ENCODE peak calls at places on chromosomes 11 and 22, in ten cellular contexts. G is mammary epithelial cell; Z is MCF 10A; P is NB4; A is AG09319; E is CD8-positive, alpha-beta T cell; H is WERI-Rb-1; Q is psoas muscle; F is HFFc6; X is pancreas. U is an unnamed sample.

GRCh38 chr11:58926251-58926650 is 13.0 kb upstream of the GLYATL1 start:
- DNase-seq in Z (no peak), Q (no peak), H (no peak), E (no peak), X (no peak), P (no peak), A (no peak), G (no peak), F (no peak), U (peak; percentile 38)

GRCh38 chr11:19578871-19579270 is 133.8 kb upstream of the NAV2 start:
- DNase-seq in Z (no peak), X (no peak), P (no peak), A (no peak), F (no peak), H (no peak), G (no peak), Q (no peak), E (no peak), U (no peak)

GRCh38 chr11:11349870-11350325 is 3.2 kb downstream of the CSNK2A3 start:
- DNase-seq in F (peak; percentile 61), H (no peak), G (no peak), A (peak; percentile 16), P (no peak), Z (peak; percentile 18), X (no peak), Q (no peak), E (no peak), U (peak; percentile 75)

GRCh38 chr11:83027794-83028193 is 43.9 kb downstream of the RAB30 start:
- DNase-seq in G (no peak), P (no peak), A (no peak), E (no peak), X (no peak), Z (no peak), H (no peak), Q (no peak), F (no peak), U (no peak)

GRCh38 chr11:30853470-30853869 is 267.3 kb upstream of the MPPED2 start:
- DNase-seq in F (no peak), H (no peak), P (no peak), G (no peak), Q (no peak), E (no peak), Z (no peak), X (no peak), A (no peak), U (no peak)

GRCh38 chr11:106076421-106076922 is 675 bp downstream of the KBTBD3 start:
- DNase-seq in E (peak; percentile 16), X (no peak), P (no peak), H (peak; percentile 10), A (no peak), G (no peak), Q (no peak), F (no peak), Z (no peak), U (no peak)

GRCh38 chr11:47373876-47374820 is 4.2 kb downstream of the SPI1 start:
- DNase-seq in Z (peak; percentile 74), E (peak; percentile 88), A (peak; percentile 16), Q (peak; percentile 87), P (peak; percentile 73), G (peak; percentile 35), X (peak; percentile 96), F (peak; percentile 61), H (peak; percentile 85), U (peak; percentile 26)

GRCh38 chr11:68166969-68167368 is 45.8 kb upstream of the CHKA start:
- DNase-seq in P (no peak), X (no peak), G (no peak), H (no peak), E (no peak), Z (no peak), Q (no peak), A (no peak), F (no peak), U (no peak)

GRCh38 chr11:1506981-1507380 is 20.4 kb upstream of the MOB2 start:
- DNase-seq in Q (no peak), A (no peak), F (no peak), H (no peak), G (no peak), X (no peak), Z (no peak), E (no peak), P (no peak), U (no peak)

GRCh38 chr11:2955896-2956476 is 26.8 kb upstream of the PHLDA2 start:
- DNase-seq in H (no peak), P (no peak), G (no peak), Z (no peak), A (no peak), E (no peak), Q (no peak), F (no peak), X (no peak), U (no peak)

GRCh38 chr11:123532131-123532530 is 102.1 kb downstream of the GRAMD1B start:
- DNase-seq in F (no peak), H (no peak), A (no peak), X (no peak), Q (no peak), G (no peak), Z (no peak), E (no peak), P (no peak), U (no peak)

GRCh38 chr11:104995001-104995408 is 26.6 kb upstream of the CASP4 start:
- DNase-seq in Q (no peak), G (no peak), X (no peak), H (no peak), E (no peak), A (no peak), Z (no peak), F (no peak), P (no peak), U (no peak)

GRCh38 chr11:124896821-124897391 is 759 bp downstream of the ROBO4 start:
- DNase-seq in F (no peak), G (no peak), A (peak; percentile 40), P (no peak), Z (peak; percentile 30), X (no peak), H (no peak), Q (peak; percentile 58), E (no peak), U (no peak)

GRCh38 chr22:49979587-49980264 is 19.2 kb downstream of the PIM3 start:
- DNase-seq in X (no peak), G (no peak), H (peak; percentile 60), Z (peak; percentile 66), A (no peak), Q (no peak), P (peak; percentile 66), F (peak; percentile 31), E (no peak), U (no peak)

GRCh38 chr11:17649261-17649660 is 70.1 kb upstream of the MYOD1 start:
- DNase-seq in P (no peak), F (no peak), Z (no peak), G (no peak), E (no peak), Q (no peak), H (peak; percentile 71), X (no peak), A (no peak), U (no peak)

GRCh38 chr11:60756307-60757032 is at the start of gene MS4A15:
- DNase-seq in Q (no peak), F (no peak), Z (peak; percentile 52), E (no peak), P (peak; percentile 68), G (peak; percentile 36), A (no peak), X (no peak), H (peak; percentile 26), U (no peak)

DNA sequence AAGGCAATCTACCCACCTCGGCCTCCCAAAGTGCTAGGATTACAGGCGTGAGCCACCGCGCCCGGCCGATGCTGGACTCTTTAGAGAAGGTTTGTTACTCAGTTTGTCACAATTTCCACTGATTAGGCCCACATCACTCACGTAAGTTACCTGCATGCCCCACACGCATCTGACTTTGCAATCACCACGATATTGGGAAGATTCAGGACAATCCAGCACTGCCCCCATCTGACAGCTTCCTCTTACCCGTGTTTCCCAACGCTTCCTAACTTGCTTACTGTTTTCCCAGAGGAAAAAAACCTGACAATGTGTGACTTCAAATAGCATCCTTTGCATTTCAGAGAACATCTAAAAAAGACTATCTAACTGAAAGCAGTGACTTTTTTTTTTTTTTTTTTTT is 21.8 kb upstream of the EIF3M start:
- DNase-seq in P (no peak), Q (no peak), X (no peak), Z (no peak), A (no peak), E (no peak), G (no peak), F (no peak), H (no peak), U (no peak)
- TF ChIP-seq CTCF in P (no peak), Q (no peak), X (no peak), Z (no peak), A (no peak), E (no peak), G (no peak), F (no peak), H (no peak), U (no peak)

GRCh38 chr11:63874511-63874910 is 35.6 kb downstream of the MARK2 start:
- DNase-seq in A (no peak), H (no peak), P (no peak), E (no peak), Q (no peak), Z (no peak), X (no peak), F (no peak), G (no peak), U (no peak)
- TF ChIP-seq CTCF in A (no peak), H (no peak), P (no peak), E (no peak), Q (no peak), Z (no peak), X (no peak), F (no peak), G (no peak), U (no peak)

DNA sequence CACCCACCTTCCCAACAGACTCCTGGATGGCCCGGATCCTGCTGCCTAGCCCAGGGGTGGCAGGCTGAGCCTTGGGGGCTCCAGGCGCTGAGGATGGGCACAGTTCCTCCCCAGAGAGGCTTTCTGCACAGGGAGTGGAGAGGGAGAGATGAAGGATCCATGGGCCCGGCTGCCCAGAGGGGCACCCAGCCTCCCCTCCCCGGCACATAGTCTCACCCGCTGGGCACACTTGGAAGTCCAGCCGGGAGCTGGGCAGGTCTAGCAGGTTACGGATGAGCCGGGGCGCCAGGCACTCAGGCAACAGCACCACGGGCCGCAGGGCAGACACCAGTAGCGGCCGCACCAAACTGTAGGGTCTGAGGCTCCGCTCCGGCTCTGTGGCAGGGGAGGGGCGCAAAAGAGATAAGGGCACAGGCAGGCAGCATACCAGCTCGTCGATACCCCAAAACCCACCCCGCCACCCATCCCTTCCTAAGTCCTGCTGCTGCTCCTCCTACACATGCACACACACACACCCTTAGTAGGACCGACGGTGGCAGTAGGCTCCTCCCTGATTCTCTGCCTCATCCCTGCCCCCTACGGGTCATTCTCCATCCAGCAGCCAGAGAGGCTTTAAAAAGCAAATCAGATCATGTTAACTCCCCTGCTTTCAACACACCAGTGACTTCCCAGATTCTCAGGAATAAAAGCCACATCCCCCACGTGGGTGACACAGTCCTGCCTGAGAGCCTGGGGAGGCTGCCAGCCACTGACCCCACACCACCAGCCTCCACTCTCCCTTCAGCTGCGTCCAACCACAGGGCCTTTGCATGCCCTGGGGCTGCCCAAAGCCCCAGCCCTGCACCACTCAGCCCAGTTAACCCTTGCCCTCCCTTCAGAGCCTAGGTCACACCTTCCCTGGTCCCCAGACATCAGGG is 6.5 kb upstream of the MFNG start:
- DNase-seq in F (peak; percentile 63), Z (peak; percentile 55), H (peak; percentile 79), Q (no peak), P (peak; percentile 57), A (peak; percentile 12), E (peak; percentile 62), G (peak; percentile 38), X (no peak), U (no peak)
- TF ChIP-seq CTCF in F (peak; percentile 70), Z (peak; percentile 36), H (peak; percentile 69), Q (peak; percentile 4), P (peak; percentile 73), A (peak; percentile 55), E (peak; percentile 42), G (peak; percentile 32), X (no peak), U (peak; percentile 55)

GRCh38 chr11:117950320-117950719 is 21.1 kb upstream of the TMPRSS13 start:
- DNase-seq in H (no peak), A (no peak), X (no peak), F (peak; percentile 1), E (peak; percentile 72), Z (no peak), Q (no peak), G (no peak), P (peak; percentile 65), U (no peak)
- TF ChIP-seq CTCF in H (no peak), A (no peak), X (no peak), F (peak; percentile 45), E (peak; percentile 42), Z (no peak), Q (no peak), G (no peak), P (peak; percentile 40), U (no peak)